ENCODE peak calls at places on chromosomes 11 and 22, in seven cellular contexts. F, C, U, T, I, D and M are unnamed samples.

GRCh38 chr11:297666-298405 is 1.5 kb downstream of the IFITM5 start:
- DNase-seq in F (no peak), C (no peak), U (no peak), T (no peak), I (no peak), D (no peak), M (no peak)

GRCh38 chr11:27319065-27319464 is 44.0 kb downstream of the CCDC34 start:
- DNase-seq in F (no peak), C (no peak), U (no peak), T (no peak), I (no peak), D (no peak), M (no peak)

GRCh38 chr11:111308140-111308539 is 9.8 kb downstream of the POU2AF3 start:
- DNase-seq in F (no peak), C (no peak), U (no peak), T (peak), I (no peak), D (peak), M (no peak)

GRCh38 chr22:35375031-35375430 is 5.9 kb upstream of the HMOX1 start:
- DNase-seq in F (no peak), C (no peak), U (no peak), T (no peak), I (no peak), D (no peak), M (no peak)

GRCh38 chr11:74471037-74471436 is 3.7 kb upstream of the KCNE3 start:
- DNase-seq in F (no peak), C (no peak), U (no peak), T (no peak), I (no peak), D (no peak), M (no peak)

GRCh38 chr11:131154329-131154728 is 216.1 kb upstream of the NTM start:
- DNase-seq in F (no peak), C (no peak), U (no peak), T (no peak), I (no peak), D (no peak), M (no peak)

GRCh38 chr11:126337121-126337471 is 18.4 kb upstream of the ST3GAL4 start:
- DNase-seq in F (no peak), C (no peak), U (no peak), T (no peak), I (no peak), D (no peak), M (no peak)

GRCh38 chr11:104064016-104064630 is 27.7 kb downstream of the DDI1 start:
- DNase-seq in F (no peak), C (no peak), U (no peak), T (no peak), I (no peak), D (no peak), M (no peak)

GRCh38 chr11:37223962-37224361 is 625.9 kb upstream of the RAG2 start:
- DNase-seq in F (no peak), C (no peak), U (no peak), T (no peak), I (no peak), D (no peak), M (no peak)

GRCh38 chr11:17514476-17514875 is 29.7 kb downstream of the USH1C start:
- DNase-seq in F (no peak), C (no peak), U (no peak), T (no peak), I (no peak), D (no peak), M (peak)

GRCh38 chr11:7642747-7643146 is 30.6 kb downstream of the CYB5R2 start:
- DNase-seq in F (no peak), C (no peak), U (no peak), T (no peak), I (no peak), D (no peak), M (no peak)

GRCh38 chr22:35883028-35883620 is 145.5 kb downstream of the RBFOX2 start:
- DNase-seq in F (peak), C (no peak), U (no peak), T (no peak), I (no peak), D (no peak), M (no peak)

GRCh38 chr11:109422755-109423113 is 744 bp downstream of the C11orf87 start:
- DNase-seq in F (no peak), C (no peak), U (no peak), T (no peak), I (no peak), D (peak), M (no peak)

GRCh38 chr11:57430946-57431345 is 4.0 kb upstream of the SLC43A3 start:
- DNase-seq in F (no peak), C (no peak), U (peak), T (no peak), I (no peak), D (no peak), M (no peak)